ENCODE peak calls at places on chromosome 6, in five cellular contexts. One of them, this sample, is unnamed.

GRCh38 chr6:89244237-89244985 is 27.3 kb upstream of the GABRR1 start:
- DNase-seq in uterus: no peak
- DNase-seq in left lung: no peak
- DNase-seq in endothelial cell: no peak
- DNase-seq in tibial artery: no peak
- DNase-seq in this sample: no peak

GRCh38 chr6:54283877-54284860 is 24.1 kb upstream of the TINAG start:
- DNase-seq in uterus: no peak
- DNase-seq in left lung: no peak
- DNase-seq in endothelial cell: no peak
- DNase-seq in tibial artery: no peak
- DNase-seq in this sample: no peak

GRCh38 chr6:32885698-32886286 is 31.8 kb downstream of the PSMB9 start:
- DNase-seq in uterus: no peak
- DNase-seq in left lung: no peak
- DNase-seq in endothelial cell: no peak
- DNase-seq in tibial artery: no peak
- DNase-seq in this sample: no peak

GRCh38 chr6:30409184-30409583 is 64.2 kb downstream of the RPP21 start:
- DNase-seq in uterus: no peak
- DNase-seq in left lung: no peak
- DNase-seq in endothelial cell: no peak
- DNase-seq in tibial artery: no peak
- DNase-seq in this sample: no peak

GRCh38 chr6:71181565-71181964 is 107.0 kb upstream of the OGFRL1 start:
- DNase-seq in uterus: no peak
- DNase-seq in left lung: no peak
- DNase-seq in endothelial cell: no peak
- DNase-seq in tibial artery: no peak
- DNase-seq in this sample: no peak

GRCh38 chr6:18530201-18530600 is 143.1 kb downstream of the RNF144B start:
- DNase-seq in uterus: no peak
- DNase-seq in left lung: no peak
- DNase-seq in endothelial cell: no peak
- DNase-seq in tibial artery: no peak
- DNase-seq in this sample: no peak

GRCh38 chr6:140437619-140438345 is 1063.3 kb upstream of the CITED2 start:
- DNase-seq in uterus: no peak
- DNase-seq in left lung: no peak
- DNase-seq in endothelial cell: no peak
- DNase-seq in tibial artery: no peak
- DNase-seq in this sample: no peak

GRCh38 chr6:3518356-3518841 is 61.5 kb upstream of the SLC22A23 start:
- DNase-seq in uterus: peak
- DNase-seq in left lung: no peak
- DNase-seq in endothelial cell: no peak
- DNase-seq in tibial artery: peak
- DNase-seq in this sample: no peak

GRCh38 chr6:87164004-87164403 is 8.6 kb downstream of the ZNF292 start:
- DNase-seq in uterus: no peak
- DNase-seq in left lung: no peak
- DNase-seq in endothelial cell: no peak
- DNase-seq in tibial artery: no peak
- DNase-seq in this sample: no peak

GRCh38 chr6:51675551-51676275 is 411.7 kb downstream of the PKHD1 start:
- DNase-seq in uterus: no peak
- DNase-seq in left lung: no peak
- DNase-seq in endothelial cell: no peak
- DNase-seq in tibial artery: no peak
- DNase-seq in this sample: no peak

GRCh38 chr6:111113731-111114438 is 26.6 kb downstream of the SLC16A10 start:
- DNase-seq in uterus: no peak
- DNase-seq in left lung: peak
- DNase-seq in endothelial cell: no peak
- DNase-seq in tibial artery: no peak
- DNase-seq in this sample: peak

GRCh38 chr6:137709424-137710281 is 157.4 kb upstream of the TNFAIP3 start:
- DNase-seq in uterus: no peak
- DNase-seq in left lung: no peak
- DNase-seq in endothelial cell: no peak
- DNase-seq in tibial artery: no peak
- DNase-seq in this sample: no peak

GRCh38 chr6:2895072-2895471 is 8.0 kb downstream of the SERPINB9 start:
- DNase-seq in uterus: no peak
- DNase-seq in left lung: no peak
- DNase-seq in endothelial cell: no peak
- DNase-seq in tibial artery: no peak
- DNase-seq in this sample: no peak

GRCh38 chr6:108127826-108128225 is 38.0 kb upstream of the NR2E1 start:
- DNase-seq in uterus: no peak
- DNase-seq in left lung: no peak
- DNase-seq in endothelial cell: no peak
- DNase-seq in tibial artery: no peak
- DNase-seq in this sample: no peak

GRCh38 chr6:68652117-68652536 is 17.0 kb downstream of the ADGRB3 start:
- DNase-seq in uterus: no peak
- DNase-seq in left lung: no peak
- DNase-seq in endothelial cell: no peak
- DNase-seq in tibial artery: no peak
- DNase-seq in this sample: no peak

GRCh38 chr6:90420495-90420894 is 123.9 kb upstream of the BACH2 start:
- DNase-seq in uterus: no peak
- DNase-seq in left lung: no peak
- DNase-seq in endothelial cell: no peak
- DNase-seq in tibial artery: no peak
- DNase-seq in this sample: no peak

GRCh38 chr6:82612475-82612874 is 248.9 kb downstream of the TPBG start:
- DNase-seq in uterus: no peak
- DNase-seq in left lung: no peak
- DNase-seq in endothelial cell: no peak
- DNase-seq in tibial artery: no peak
- DNase-seq in this sample: no peak

GRCh38 chr6:81875776-81876293 is 123.4 kb upstream of the TENT5A start:
- DNase-seq in uterus: no peak
- DNase-seq in left lung: no peak
- DNase-seq in endothelial cell: no peak
- DNase-seq in tibial artery: no peak
- DNase-seq in this sample: no peak

GRCh38 chr6:79266051-79266450 is 31.6 kb upstream of the HMGN3 start:
- DNase-seq in uterus: no peak
- DNase-seq in left lung: no peak
- DNase-seq in endothelial cell: no peak
- DNase-seq in tibial artery: no peak
- DNase-seq in this sample: no peak

GRCh38 chr6:12012231-12012565 is at the start of gene HIVEP1:
- DNase-seq in uterus: peak
- DNase-seq in left lung: peak
- DNase-seq in endothelial cell: peak
- DNase-seq in tibial artery: no peak
- DNase-seq in this sample: no peak

GRCh38 chr6:20674664-20675063 is 140.4 kb downstream of the CDKAL1 start:
- DNase-seq in uterus: no peak
- DNase-seq in left lung: no peak
- DNase-seq in endothelial cell: no peak
- DNase-seq in tibial artery: no peak
- DNase-seq in this sample: no peak

GRCh38 chr6:152846825-152847224 is 96.2 kb downstream of the VIP start:
- DNase-seq in uterus: no peak
- DNase-seq in left lung: no peak
- DNase-seq in endothelial cell: no peak
- DNase-seq in tibial artery: no peak
- DNase-seq in this sample: no peak

GRCh38 chr6:18389479-18389878 is 2.3 kb downstream of the RNF144B start:
- DNase-seq in uterus: no peak
- DNase-seq in left lung: no peak
- DNase-seq in endothelial cell: no peak
- DNase-seq in tibial artery: no peak
- DNase-seq in this sample: no peak

GRCh38 chr6:38935051-38935450 is 113.5 kb upstream of the GLP1R start:
- DNase-seq in uterus: no peak
- DNase-seq in left lung: no peak
- DNase-seq in endothelial cell: no peak
- DNase-seq in tibial artery: no peak
- DNase-seq in this sample: no peak

GRCh38 chr6:30447237-30447636 is 42.1 kb upstream of the HLA-E start:
- DNase-seq in uterus: no peak
- DNase-seq in left lung: no peak
- DNase-seq in endothelial cell: peak
- DNase-seq in tibial artery: no peak
- DNase-seq in this sample: no peak

GRCh38 chr6:32974541-32975308 is 6.3 kb downstream of the BRD2 start:
- DNase-seq in uterus: no peak
- DNase-seq in left lung: no peak
- DNase-seq in endothelial cell: no peak
- DNase-seq in tibial artery: no peak
- DNase-seq in this sample: no peak

GRCh38 chr6:83696674-83697073 is 12.2 kb downstream of the SNAP91 start:
- DNase-seq in uterus: no peak
- DNase-seq in left lung: no peak
- DNase-seq in endothelial cell: no peak
- DNase-seq in tibial artery: no peak
- DNase-seq in this sample: no peak

GRCh38 chr6:157584036-157584435 is 203.0 kb downstream of the ZDHHC14 start:
- DNase-seq in uterus: no peak
- DNase-seq in left lung: no peak
- DNase-seq in endothelial cell: no peak
- DNase-seq in tibial artery: no peak
- DNase-seq in this sample: no peak

GRCh38 chr6:143575440-143575839 is 63.9 kb upstream of the FUCA2 start:
- DNase-seq in uterus: peak
- DNase-seq in left lung: no peak
- DNase-seq in endothelial cell: peak
- DNase-seq in tibial artery: peak
- DNase-seq in this sample: peak

GRCh38 chr6:41159415-41160082 is 3.4 kb downstream of the TREM2 start:
- DNase-seq in uterus: no peak
- DNase-seq in left lung: no peak
- DNase-seq in endothelial cell: no peak
- DNase-seq in tibial artery: no peak
- DNase-seq in this sample: no peak

GRCh38 chr6:109458774-109459531 is 3.4 kb upstream of the MICAL1 start:
- DNase-seq in uterus: no peak
- DNase-seq in left lung: no peak
- DNase-seq in endothelial cell: no peak
- DNase-seq in tibial artery: no peak
- DNase-seq in this sample: peak

GRCh38 chr6:150451767-150452641 is 83.2 kb downstream of the IYD start:
- DNase-seq in uterus: no peak
- DNase-seq in left lung: no peak
- DNase-seq in endothelial cell: no peak
- DNase-seq in tibial artery: no peak
- DNase-seq in this sample: no peak

GRCh38 chr6:96562886-96563285 is at the start of gene FHL5:
- DNase-seq in uterus: no peak
- DNase-seq in left lung: no peak
- DNase-seq in endothelial cell: no peak
- DNase-seq in tibial artery: no peak
- DNase-seq in this sample: no peak

GRCh38 chr6:111972714-111973678 is 80.9 kb upstream of the CCN6 start:
- DNase-seq in uterus: peak
- DNase-seq in left lung: peak
- DNase-seq in endothelial cell: no peak
- DNase-seq in tibial artery: peak
- DNase-seq in this sample: peak

GRCh38 chr6:119672725-119673124 is 323.2 kb upstream of the MAN1A1 start:
- DNase-seq in uterus: no peak
- DNase-seq in left lung: no peak
- DNase-seq in endothelial cell: no peak
- DNase-seq in tibial artery: no peak
- DNase-seq in this sample: no peak

GRCh38 chr6:105844275-105844848 is 241.8 kb upstream of the PRDM1 start:
- DNase-seq in uterus: peak
- DNase-seq in left lung: no peak
- DNase-seq in endothelial cell: no peak
- DNase-seq in tibial artery: no peak
- DNase-seq in this sample: no peak

GRCh38 chr6:136471372-136471771 is 78.8 kb downstream of the MAP7 start:
- DNase-seq in uterus: no peak
- DNase-seq in left lung: no peak
- DNase-seq in endothelial cell: no peak
- DNase-seq in tibial artery: no peak
- DNase-seq in this sample: no peak

GRCh38 chr6:35729349-35729678 is 7.5 kb upstream of the ARMC12 start:
- DNase-seq in uterus: no peak
- DNase-seq in left lung: no peak
- DNase-seq in endothelial cell: no peak
- DNase-seq in tibial artery: peak
- DNase-seq in this sample: no peak
- TF ChIP-seq CTCF in uterus: no peak
- TF ChIP-seq CTCF in left lung: no peak
- TF ChIP-seq CTCF in endothelial cell: no peak
- TF ChIP-seq CTCF in tibial artery: no peak
- TF ChIP-seq CTCF in this sample: no peak

GRCh38 chr6:85828973-85829372 is 186.3 kb upstream of the SYNCRIP start:
- DNase-seq in uterus: no peak
- DNase-seq in left lung: no peak
- DNase-seq in endothelial cell: no peak
- DNase-seq in tibial artery: no peak
- DNase-seq in this sample: no peak

GRCh38 chr6:85826997-85827396 is 184.3 kb upstream of the SYNCRIP start:
- DNase-seq in uterus: no peak
- DNase-seq in left lung: no peak
- DNase-seq in endothelial cell: no peak
- DNase-seq in tibial artery: no peak
- DNase-seq in this sample: no peak

GRCh38 chr6:85824329-85824728 is 181.6 kb upstream of the SYNCRIP start:
- DNase-seq in uterus: no peak
- DNase-seq in left lung: no peak
- DNase-seq in endothelial cell: no peak
- DNase-seq in tibial artery: no peak
- DNase-seq in this sample: no peak
- TF ChIP-seq CTCF in uterus: no peak
- TF ChIP-seq CTCF in left lung: no peak
- TF ChIP-seq CTCF in endothelial cell: no peak
- TF ChIP-seq CTCF in tibial artery: no peak
- TF ChIP-seq CTCF in this sample: no peak

DNA sequence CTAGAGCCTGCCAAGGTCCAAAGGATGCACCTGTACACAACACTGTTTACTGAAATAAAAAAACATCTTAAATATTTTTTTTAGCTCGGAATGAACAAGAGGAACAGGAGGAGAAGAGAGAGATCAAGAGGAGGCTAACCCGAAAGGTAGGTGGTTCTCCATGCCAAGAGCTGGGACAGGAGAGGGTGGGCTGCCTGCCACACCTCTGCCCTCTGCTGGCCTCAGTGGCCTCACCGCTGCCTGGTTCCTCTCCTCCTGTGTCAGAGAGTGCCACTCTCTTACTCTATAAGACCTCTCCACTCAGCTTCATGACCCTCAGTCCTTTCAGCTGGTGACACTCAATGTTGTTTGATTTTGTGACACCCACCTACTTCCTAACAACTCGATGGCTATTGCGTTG is 50.2 kb downstream of the TBC1D7 start:
- DNase-seq in uterus: no peak
- DNase-seq in left lung: no peak
- DNase-seq in endothelial cell: peak
- DNase-seq in tibial artery: no peak
- DNase-seq in this sample: no peak
- TF ChIP-seq CTCF in uterus: no peak
- TF ChIP-seq CTCF in left lung: no peak
- TF ChIP-seq CTCF in endothelial cell: no peak
- TF ChIP-seq CTCF in tibial artery: no peak
- TF ChIP-seq CTCF in this sample: peak

GRCh38 chr6:16739329-16739801 is 21.9 kb downstream of the ATXN1 start:
- DNase-seq in uterus: no peak
- DNase-seq in left lung: no peak
- DNase-seq in endothelial cell: no peak
- DNase-seq in tibial artery: no peak
- DNase-seq in this sample: no peak
- TF ChIP-seq CTCF in uterus: no peak
- TF ChIP-seq CTCF in left lung: no peak
- TF ChIP-seq CTCF in endothelial cell: no peak
- TF ChIP-seq CTCF in tibial artery: no peak
- TF ChIP-seq CTCF in this sample: no peak